ENCODE peak calls at places on chromosomes 1 and 21, in ten cellular contexts. One of them, this sample, is unnamed.
A peak's percentile ranks its signal among the peaks of the same experiment; 100 is the strongest.

GRCh38 chr1:15296602-15297321 is 49.7 kb downstream of the FHAD1 start:
- DNase-seq in CD4-positive, alpha-beta T cell: no peak
- DNase-seq in keratinocyte: no peak
- DNase-seq in OCI-LY7: no peak
- DNase-seq in astrocyte of the spinal cord: no peak
- DNase-seq in AG04450: no peak
- DNase-seq in neural crest cell: no peak
- DNase-seq in hepatocyte: no peak
- DNase-seq in fibroblast of mammary gland: no peak
- DNase-seq in endothelial cell: no peak
- DNase-seq in this sample: no peak

GRCh38 chr1:98749152-98749756 is 87.7 kb downstream of the SNX7 start:
- DNase-seq in astrocyte of the spinal cord: peak; percentile 13
- DNase-seq in fibroblast of mammary gland: peak; percentile 30
- DNase-seq in endothelial cell: no peak
- DNase-seq in OCI-LY7: peak; percentile 37
- DNase-seq in AG04450: no peak
- DNase-seq in hepatocyte: peak; percentile 11
- DNase-seq in neural crest cell: no peak
- DNase-seq in CD4-positive, alpha-beta T cell: no peak
- DNase-seq in keratinocyte: no peak
- DNase-seq in this sample: no peak

GRCh38 chr1:54854376-54855020 is 32.5 kb downstream of the DHCR24 start:
- DNase-seq in OCI-LY7: no peak
- DNase-seq in CD4-positive, alpha-beta T cell: no peak
- DNase-seq in fibroblast of mammary gland: no peak
- DNase-seq in astrocyte of the spinal cord: no peak
- DNase-seq in endothelial cell: no peak
- DNase-seq in neural crest cell: no peak
- DNase-seq in AG04450: no peak
- DNase-seq in keratinocyte: no peak
- DNase-seq in hepatocyte: peak; percentile 2
- DNase-seq in this sample: no peak

GRCh38 chr1:234000557-234001081 is 96.1 kb downstream of the SLC35F3 start:
- DNase-seq in neural crest cell: no peak
- DNase-seq in fibroblast of mammary gland: no peak
- DNase-seq in keratinocyte: no peak
- DNase-seq in OCI-LY7: no peak
- DNase-seq in AG04450: no peak
- DNase-seq in hepatocyte: no peak
- DNase-seq in endothelial cell: no peak
- DNase-seq in astrocyte of the spinal cord: no peak
- DNase-seq in CD4-positive, alpha-beta T cell: no peak
- DNase-seq in this sample: no peak

GRCh38 chr1:31855038-31855845 is 39.4 kb upstream of the SPOCD1 start:
- DNase-seq in CD4-positive, alpha-beta T cell: no peak
- DNase-seq in endothelial cell: no peak
- DNase-seq in neural crest cell: no peak
- DNase-seq in keratinocyte: no peak
- DNase-seq in astrocyte of the spinal cord: peak; percentile 42
- DNase-seq in OCI-LY7: no peak
- DNase-seq in AG04450: peak; percentile 27
- DNase-seq in hepatocyte: peak; percentile 67
- DNase-seq in fibroblast of mammary gland: peak; percentile 51
- DNase-seq in this sample: no peak

GRCh38 chr21:45252448-45252925 is 35.2 kb downstream of the POFUT2 start:
- DNase-seq in CD4-positive, alpha-beta T cell: no peak
- DNase-seq in astrocyte of the spinal cord: no peak
- DNase-seq in keratinocyte: no peak
- DNase-seq in endothelial cell: no peak
- DNase-seq in hepatocyte: no peak
- DNase-seq in AG04450: no peak
- DNase-seq in OCI-LY7: no peak
- DNase-seq in neural crest cell: no peak
- DNase-seq in fibroblast of mammary gland: no peak
- DNase-seq in this sample: no peak

GRCh38 chr1:1610796-1611597 is 4.3 kb upstream of the MIB2 start:
- DNase-seq in fibroblast of mammary gland: peak; percentile 24
- DNase-seq in neural crest cell: no peak
- DNase-seq in hepatocyte: no peak
- DNase-seq in OCI-LY7: no peak
- DNase-seq in endothelial cell: peak; percentile 17
- DNase-seq in AG04450: no peak
- DNase-seq in CD4-positive, alpha-beta T cell: no peak
- DNase-seq in keratinocyte: no peak
- DNase-seq in astrocyte of the spinal cord: no peak
- DNase-seq in this sample: no peak

GRCh38 chr1:198880818-198881597 is 242.2 kb downstream of the PTPRC start:
- DNase-seq in keratinocyte: peak; percentile 36
- DNase-seq in AG04450: peak; percentile 80
- DNase-seq in endothelial cell: no peak
- DNase-seq in neural crest cell: no peak
- DNase-seq in hepatocyte: peak; percentile 45
- DNase-seq in CD4-positive, alpha-beta T cell: no peak
- DNase-seq in OCI-LY7: no peak
- DNase-seq in astrocyte of the spinal cord: peak; percentile 95
- DNase-seq in fibroblast of mammary gland: peak; percentile 96
- DNase-seq in this sample: no peak

GRCh38 chr21:44648557-44649311 is 2.5 kb downstream of the KRTAP10-11 start:
- DNase-seq in endothelial cell: no peak
- DNase-seq in CD4-positive, alpha-beta T cell: no peak
- DNase-seq in hepatocyte: no peak
- DNase-seq in OCI-LY7: no peak
- DNase-seq in astrocyte of the spinal cord: no peak
- DNase-seq in AG04450: no peak
- DNase-seq in neural crest cell: no peak
- DNase-seq in keratinocyte: no peak
- DNase-seq in fibroblast of mammary gland: no peak
- DNase-seq in this sample: no peak

GRCh38 chr1:11062965-11063401 is 3.2 kb upstream of the SRM start:
- DNase-seq in CD4-positive, alpha-beta T cell: no peak
- DNase-seq in astrocyte of the spinal cord: peak; percentile 84
- DNase-seq in hepatocyte: no peak
- DNase-seq in OCI-LY7: no peak
- DNase-seq in keratinocyte: no peak
- DNase-seq in neural crest cell: no peak
- DNase-seq in fibroblast of mammary gland: peak; percentile 72
- DNase-seq in endothelial cell: no peak
- DNase-seq in AG04450: no peak
- DNase-seq in this sample: no peak

GRCh38 chr1:9459784-9460407 is 79.4 kb upstream of the SLC25A33 start:
- DNase-seq in neural crest cell: no peak
- DNase-seq in astrocyte of the spinal cord: no peak
- DNase-seq in OCI-LY7: no peak
- DNase-seq in AG04450: no peak
- DNase-seq in fibroblast of mammary gland: no peak
- DNase-seq in hepatocyte: no peak
- DNase-seq in CD4-positive, alpha-beta T cell: no peak
- DNase-seq in endothelial cell: no peak
- DNase-seq in keratinocyte: no peak
- DNase-seq in this sample: no peak

GRCh38 chr1:185463011-185463410 is 146.0 kb upstream of the IVNS1ABP start:
- DNase-seq in fibroblast of mammary gland: no peak
- DNase-seq in hepatocyte: peak; percentile 35
- DNase-seq in CD4-positive, alpha-beta T cell: no peak
- DNase-seq in keratinocyte: no peak
- DNase-seq in OCI-LY7: no peak
- DNase-seq in neural crest cell: no peak
- DNase-seq in endothelial cell: no peak
- DNase-seq in AG04450: no peak
- DNase-seq in astrocyte of the spinal cord: no peak
- DNase-seq in this sample: no peak

GRCh38 chr1:48937732-48938131 is 161.0 kb upstream of the BEND5 start:
- DNase-seq in AG04450: no peak
- DNase-seq in fibroblast of mammary gland: no peak
- DNase-seq in CD4-positive, alpha-beta T cell: no peak
- DNase-seq in endothelial cell: no peak
- DNase-seq in neural crest cell: no peak
- DNase-seq in hepatocyte: no peak
- DNase-seq in keratinocyte: no peak
- DNase-seq in OCI-LY7: no peak
- DNase-seq in astrocyte of the spinal cord: no peak
- DNase-seq in this sample: no peak
- TF ChIP-seq CTCF in AG04450: no peak
- TF ChIP-seq CTCF in fibroblast of mammary gland: no peak
- TF ChIP-seq CTCF in CD4-positive, alpha-beta T cell: no peak
- TF ChIP-seq CTCF in endothelial cell: no peak
- TF ChIP-seq CTCF in neural crest cell: no peak
- TF ChIP-seq CTCF in hepatocyte: no peak
- TF ChIP-seq CTCF in keratinocyte: no peak
- TF ChIP-seq CTCF in OCI-LY7: no peak
- TF ChIP-seq CTCF in astrocyte of the spinal cord: no peak
- TF ChIP-seq CTCF in this sample: peak; percentile 8

DNA sequence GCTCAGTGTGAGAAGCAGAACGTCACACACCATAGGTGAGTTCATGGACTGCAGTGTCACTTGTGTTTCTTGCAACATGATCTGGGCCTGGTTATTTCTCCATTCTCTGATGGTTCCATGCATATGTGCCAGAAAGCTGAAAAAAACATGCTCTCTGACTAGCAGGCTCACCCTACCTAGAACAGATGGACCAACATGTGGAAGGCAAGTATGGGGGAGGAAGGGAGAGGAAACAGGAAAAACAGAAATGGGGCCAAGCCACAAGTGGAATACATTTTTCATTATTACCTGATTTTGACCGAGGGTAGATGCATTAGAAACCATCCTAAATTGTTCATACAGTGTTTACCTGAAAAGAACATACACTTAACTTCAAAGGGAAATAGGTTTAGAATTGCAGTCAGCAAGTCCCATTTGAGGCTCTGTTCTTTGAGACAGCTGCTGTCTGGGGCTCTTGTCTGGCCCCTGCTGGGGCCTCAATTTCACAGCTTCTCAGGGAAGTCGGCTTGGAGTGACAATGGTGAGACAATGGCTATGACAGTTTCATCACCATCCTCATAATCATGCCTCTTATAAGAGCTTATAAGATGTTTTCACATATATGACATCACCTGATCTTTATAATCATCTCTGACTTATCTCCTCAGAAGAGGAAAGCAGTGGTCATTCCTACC is 327.4 kb downstream of the SIPA1L2 start:
- DNase-seq in neural crest cell: no peak
- DNase-seq in hepatocyte: no peak
- DNase-seq in astrocyte of the spinal cord: no peak
- DNase-seq in endothelial cell: no peak
- DNase-seq in AG04450: no peak
- DNase-seq in keratinocyte: no peak
- DNase-seq in OCI-LY7: no peak
- DNase-seq in CD4-positive, alpha-beta T cell: no peak
- DNase-seq in fibroblast of mammary gland: no peak
- DNase-seq in this sample: no peak
- TF ChIP-seq CTCF in neural crest cell: no peak
- TF ChIP-seq CTCF in hepatocyte: no peak
- TF ChIP-seq CTCF in astrocyte of the spinal cord: no peak
- TF ChIP-seq CTCF in endothelial cell: no peak
- TF ChIP-seq CTCF in AG04450: no peak
- TF ChIP-seq CTCF in keratinocyte: no peak
- TF ChIP-seq CTCF in OCI-LY7: no peak
- TF ChIP-seq CTCF in CD4-positive, alpha-beta T cell: no peak
- TF ChIP-seq CTCF in fibroblast of mammary gland: no peak
- TF ChIP-seq CTCF in this sample: no peak

GRCh38 chr1:180918519-180918918 is 5.8 kb downstream of the KIAA1614 start:
- DNase-seq in AG04450: no peak
- DNase-seq in fibroblast of mammary gland: no peak
- DNase-seq in keratinocyte: no peak
- DNase-seq in CD4-positive, alpha-beta T cell: no peak
- DNase-seq in neural crest cell: no peak
- DNase-seq in astrocyte of the spinal cord: no peak
- DNase-seq in hepatocyte: no peak
- DNase-seq in OCI-LY7: peak; percentile 23
- DNase-seq in endothelial cell: no peak
- DNase-seq in this sample: no peak

GRCh38 chr1:180916012-180916770 is 3.5 kb downstream of the KIAA1614 start:
- DNase-seq in hepatocyte: no peak
- DNase-seq in AG04450: no peak
- DNase-seq in endothelial cell: no peak
- DNase-seq in neural crest cell: no peak
- DNase-seq in astrocyte of the spinal cord: no peak
- DNase-seq in CD4-positive, alpha-beta T cell: no peak
- DNase-seq in OCI-LY7: no peak
- DNase-seq in fibroblast of mammary gland: no peak
- DNase-seq in keratinocyte: no peak
- DNase-seq in this sample: peak; percentile 1

GRCh38 chr1:180919183-180919700 is 6.5 kb downstream of the KIAA1614 start:
- DNase-seq in hepatocyte: no peak
- DNase-seq in keratinocyte: no peak
- DNase-seq in astrocyte of the spinal cord: no peak
- DNase-seq in fibroblast of mammary gland: no peak
- DNase-seq in CD4-positive, alpha-beta T cell: no peak
- DNase-seq in AG04450: no peak
- DNase-seq in endothelial cell: no peak
- DNase-seq in neural crest cell: no peak
- DNase-seq in OCI-LY7: no peak
- DNase-seq in this sample: no peak

GRCh38 chr1:180916771-180917170 is 4.1 kb downstream of the KIAA1614 start:
- DNase-seq in keratinocyte: no peak
- DNase-seq in OCI-LY7: no peak
- DNase-seq in astrocyte of the spinal cord: no peak
- DNase-seq in AG04450: no peak
- DNase-seq in hepatocyte: no peak
- DNase-seq in neural crest cell: no peak
- DNase-seq in endothelial cell: no peak
- DNase-seq in fibroblast of mammary gland: no peak
- DNase-seq in CD4-positive, alpha-beta T cell: no peak
- DNase-seq in this sample: no peak

GRCh38 chr1:180917306-180918065 is 4.8 kb downstream of the KIAA1614 start:
- DNase-seq in OCI-LY7: no peak
- DNase-seq in keratinocyte: no peak
- DNase-seq in CD4-positive, alpha-beta T cell: no peak
- DNase-seq in neural crest cell: no peak
- DNase-seq in endothelial cell: no peak
- DNase-seq in hepatocyte: no peak
- DNase-seq in fibroblast of mammary gland: no peak
- DNase-seq in AG04450: no peak
- DNase-seq in astrocyte of the spinal cord: no peak
- DNase-seq in this sample: no peak
- TF ChIP-seq CTCF in OCI-LY7: no peak
- TF ChIP-seq CTCF in keratinocyte: peak; percentile 4
- TF ChIP-seq CTCF in CD4-positive, alpha-beta T cell: no peak
- TF ChIP-seq CTCF in neural crest cell: peak; percentile 28
- TF ChIP-seq CTCF in endothelial cell: no peak
- TF ChIP-seq CTCF in hepatocyte: no peak
- TF ChIP-seq CTCF in fibroblast of mammary gland: no peak
- TF ChIP-seq CTCF in AG04450: no peak
- TF ChIP-seq CTCF in astrocyte of the spinal cord: peak; percentile 7
- TF ChIP-seq CTCF in this sample: no peak

DNA sequence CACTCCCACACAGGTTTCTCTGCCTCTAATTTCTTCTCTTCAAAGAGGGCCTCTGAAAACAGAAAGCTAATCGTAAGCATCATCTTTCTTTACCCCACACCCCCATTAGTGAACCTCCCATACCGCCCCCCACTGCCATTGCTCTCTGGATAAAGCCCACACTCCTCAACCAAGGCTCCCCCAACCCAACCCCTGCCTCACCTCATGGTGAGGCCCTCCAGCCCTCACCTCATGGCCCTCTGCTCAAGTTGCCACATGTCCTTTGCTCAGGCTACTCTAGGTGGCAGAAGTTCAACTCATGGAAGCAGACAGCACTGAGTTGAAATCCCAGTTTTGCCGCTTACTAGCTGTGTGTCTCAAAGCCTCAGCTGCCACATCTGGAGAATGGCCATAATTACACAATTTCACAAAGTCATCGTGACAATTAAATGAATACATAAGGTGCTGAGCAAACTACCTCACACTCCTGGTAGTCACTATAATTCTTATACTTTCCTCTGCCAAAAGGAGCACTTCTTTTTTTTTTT is 18.2 kb upstream of the WASF2 start:
- DNase-seq in neural crest cell: no peak
- DNase-seq in endothelial cell: no peak
- DNase-seq in OCI-LY7: peak; percentile 62
- DNase-seq in AG04450: no peak
- DNase-seq in hepatocyte: no peak
- DNase-seq in fibroblast of mammary gland: no peak
- DNase-seq in keratinocyte: no peak
- DNase-seq in astrocyte of the spinal cord: no peak
- DNase-seq in CD4-positive, alpha-beta T cell: no peak
- DNase-seq in this sample: no peak
- TF ChIP-seq CTCF in neural crest cell: no peak
- TF ChIP-seq CTCF in endothelial cell: no peak
- TF ChIP-seq CTCF in OCI-LY7: peak; percentile 63
- TF ChIP-seq CTCF in AG04450: no peak
- TF ChIP-seq CTCF in hepatocyte: peak; percentile 7
- TF ChIP-seq CTCF in fibroblast of mammary gland: no peak
- TF ChIP-seq CTCF in keratinocyte: peak; percentile 9
- TF ChIP-seq CTCF in astrocyte of the spinal cord: peak; percentile 16
- TF ChIP-seq CTCF in CD4-positive, alpha-beta T cell: no peak
- TF ChIP-seq CTCF in this sample: no peak